ENCODE peak calls at places on chromosomes 12 and 14, in nine cellular contexts. One of them, this sample, is unnamed.

GRCh38 chr12:50355365-50355764 is 41.0 kb downstream of the FAM186A start:
- DNase-seq in NCI-H524: no peak
- DNase-seq in T-helper 1 cell: no peak
- DNase-seq in GM20000: no peak
- DNase-seq in mucosa of descending colon: no peak
- DNase-seq in activated T-cell treated with anti-CD3 and anti-CD28 coated beads, Interleukin-2, amount 50 U/mL, for 72 hours: no peak
- DNase-seq in DMS 273 treated with DMSO at 0.1 percent for 48 hours: no peak
- DNase-seq in osteocyte: no peak
- DNase-seq in GDM1: no peak
- DNase-seq in this sample: no peak

GRCh38 chr12:53845932-53846331 is 92.7 kb upstream of the HOXC13 start:
- DNase-seq in GDM1: no peak
- DNase-seq in NCI-H524: no peak
- DNase-seq in T-helper 1 cell: no peak
- DNase-seq in activated T-cell treated with anti-CD3 and anti-CD28 coated beads, Interleukin-2, amount 50 U/mL, for 72 hours: no peak
- DNase-seq in osteocyte: no peak
- DNase-seq in mucosa of descending colon: no peak
- DNase-seq in GM20000: no peak
- DNase-seq in DMS 273 treated with DMSO at 0.1 percent for 48 hours: no peak
- DNase-seq in this sample: no peak

GRCh38 chr14:75341639-75342038 is 63.0 kb downstream of the FOS start:
- DNase-seq in GDM1: peak
- DNase-seq in GM20000: no peak
- DNase-seq in mucosa of descending colon: no peak
- DNase-seq in NCI-H524: no peak
- DNase-seq in osteocyte: no peak
- DNase-seq in DMS 273 treated with DMSO at 0.1 percent for 48 hours: no peak
- DNase-seq in T-helper 1 cell: no peak
- DNase-seq in activated T-cell treated with anti-CD3 and anti-CD28 coated beads, Interleukin-2, amount 50 U/mL, for 72 hours: no peak
- DNase-seq in this sample: no peak

GRCh38 chr12:48686037-48686595 is 4.1 kb upstream of the KANSL2 start:
- DNase-seq in GM20000: no peak
- DNase-seq in NCI-H524: no peak
- DNase-seq in GDM1: no peak
- DNase-seq in activated T-cell treated with anti-CD3 and anti-CD28 coated beads, Interleukin-2, amount 50 U/mL, for 72 hours: no peak
- DNase-seq in mucosa of descending colon: no peak
- DNase-seq in DMS 273 treated with DMSO at 0.1 percent for 48 hours: no peak
- DNase-seq in osteocyte: no peak
- DNase-seq in T-helper 1 cell: no peak
- DNase-seq in this sample: no peak

GRCh38 chr14:103584326-103584915 is 21.7 kb downstream of the COA8 start:
- DNase-seq in GM20000: no peak
- DNase-seq in activated T-cell treated with anti-CD3 and anti-CD28 coated beads, Interleukin-2, amount 50 U/mL, for 72 hours: no peak
- DNase-seq in mucosa of descending colon: no peak
- DNase-seq in DMS 273 treated with DMSO at 0.1 percent for 48 hours: no peak
- DNase-seq in GDM1: no peak
- DNase-seq in T-helper 1 cell: no peak
- DNase-seq in NCI-H524: no peak
- DNase-seq in osteocyte: no peak
- DNase-seq in this sample: no peak

GRCh38 chr14:100703574-100704220 is 23.0 kb upstream of the DLK1 start:
- DNase-seq in activated T-cell treated with anti-CD3 and anti-CD28 coated beads, Interleukin-2, amount 50 U/mL, for 72 hours: no peak
- DNase-seq in T-helper 1 cell: no peak
- DNase-seq in DMS 273 treated with DMSO at 0.1 percent for 48 hours: no peak
- DNase-seq in osteocyte: no peak
- DNase-seq in NCI-H524: no peak
- DNase-seq in GM20000: no peak
- DNase-seq in GDM1: no peak
- DNase-seq in mucosa of descending colon: no peak
- DNase-seq in this sample: no peak

GRCh38 chr12:75591628-75592027 is 80.2 kb upstream of the KRR1 start:
- DNase-seq in mucosa of descending colon: no peak
- DNase-seq in GM20000: no peak
- DNase-seq in GDM1: no peak
- DNase-seq in osteocyte: no peak
- DNase-seq in activated T-cell treated with anti-CD3 and anti-CD28 coated beads, Interleukin-2, amount 50 U/mL, for 72 hours: no peak
- DNase-seq in T-helper 1 cell: no peak
- DNase-seq in DMS 273 treated with DMSO at 0.1 percent for 48 hours: peak
- DNase-seq in NCI-H524: peak
- DNase-seq in this sample: no peak

GRCh38 chr12:47858511-47859266 is 39.0 kb upstream of the HDAC7 start:
- DNase-seq in T-helper 1 cell: no peak
- DNase-seq in DMS 273 treated with DMSO at 0.1 percent for 48 hours: no peak
- DNase-seq in GM20000: no peak
- DNase-seq in GDM1: no peak
- DNase-seq in osteocyte: no peak
- DNase-seq in mucosa of descending colon: no peak
- DNase-seq in activated T-cell treated with anti-CD3 and anti-CD28 coated beads, Interleukin-2, amount 50 U/mL, for 72 hours: no peak
- DNase-seq in NCI-H524: no peak
- DNase-seq in this sample: no peak

GRCh38 chr12:66140726-66141125 is 10.2 kb upstream of the LLPH start:
- DNase-seq in T-helper 1 cell: no peak
- DNase-seq in DMS 273 treated with DMSO at 0.1 percent for 48 hours: no peak
- DNase-seq in osteocyte: no peak
- DNase-seq in NCI-H524: no peak
- DNase-seq in GDM1: no peak
- DNase-seq in activated T-cell treated with anti-CD3 and anti-CD28 coated beads, Interleukin-2, amount 50 U/mL, for 72 hours: no peak
- DNase-seq in mucosa of descending colon: no peak
- DNase-seq in GM20000: no peak
- DNase-seq in this sample: no peak

GRCh38 chr14:54338696-54339317 is 58.0 kb upstream of the CDKN3 start:
- DNase-seq in T-helper 1 cell: no peak
- DNase-seq in GM20000: no peak
- DNase-seq in mucosa of descending colon: no peak
- DNase-seq in GDM1: peak
- DNase-seq in activated T-cell treated with anti-CD3 and anti-CD28 coated beads, Interleukin-2, amount 50 U/mL, for 72 hours: no peak
- DNase-seq in osteocyte: peak
- DNase-seq in NCI-H524: peak
- DNase-seq in DMS 273 treated with DMSO at 0.1 percent for 48 hours: no peak
- DNase-seq in this sample: no peak

GRCh38 chr12:111467092-111467861 is 61.6 kb downstream of the SH2B3 start:
- DNase-seq in GDM1: no peak
- DNase-seq in mucosa of descending colon: no peak
- DNase-seq in activated T-cell treated with anti-CD3 and anti-CD28 coated beads, Interleukin-2, amount 50 U/mL, for 72 hours: no peak
- DNase-seq in DMS 273 treated with DMSO at 0.1 percent for 48 hours: no peak
- DNase-seq in NCI-H524: no peak
- DNase-seq in GM20000: no peak
- DNase-seq in osteocyte: peak
- DNase-seq in T-helper 1 cell: no peak
- DNase-seq in this sample: no peak

GRCh38 chr14:100844846-100845245 is 18.9 kb downstream of the MEG3 start:
- DNase-seq in DMS 273 treated with DMSO at 0.1 percent for 48 hours: no peak
- DNase-seq in T-helper 1 cell: no peak
- DNase-seq in mucosa of descending colon: peak
- DNase-seq in GM20000: no peak
- DNase-seq in osteocyte: no peak
- DNase-seq in GDM1: no peak
- DNase-seq in activated T-cell treated with anti-CD3 and anti-CD28 coated beads, Interleukin-2, amount 50 U/mL, for 72 hours: no peak
- DNase-seq in NCI-H524: no peak
- DNase-seq in this sample: no peak

GRCh38 chr12:46835785-46836184 is 10.0 kb upstream of the SLC38A4 start:
- DNase-seq in GM20000: no peak
- DNase-seq in mucosa of descending colon: no peak
- DNase-seq in NCI-H524: no peak
- DNase-seq in T-helper 1 cell: no peak
- DNase-seq in osteocyte: no peak
- DNase-seq in GDM1: no peak
- DNase-seq in activated T-cell treated with anti-CD3 and anti-CD28 coated beads, Interleukin-2, amount 50 U/mL, for 72 hours: no peak
- DNase-seq in DMS 273 treated with DMSO at 0.1 percent for 48 hours: no peak
- DNase-seq in this sample: no peak